ENCODE peak calls at places on chromosomes 4 and X, in six cellular contexts. C is HS-5, G is HepG2, U is GM23248, Y is AG08396, E is C1 segment of cervical spinal cord. K is an unnamed sample.

GRCh38 chr4:104966349-104967033 is 180.2 kb upstream of the TET2 start:
- DNase-seq in U (no peak), C (no peak), Y (no peak), G (no peak), E (no peak), K (no peak)

GRCh38 chr4:185597532-185598188 is 62.4 kb upstream of the PDLIM3 start:
- DNase-seq in C (peak; percentile 44), Y (peak; percentile 76), E (peak; percentile 35), G (peak; percentile 68), U (peak; percentile 73), K (peak; percentile 73)

GRCh38 chrX:131201986-131202385 is 87.1 kb downstream of the IGSF1 start:
- DNase-seq in C (no peak), U (no peak), E (no peak), Y (no peak), G (peak; percentile 61), K (no peak)

GRCh38 chr4:145071560-145071959 is 26.4 kb downstream of the ANAPC10 start:
- DNase-seq in C (no peak), E (no peak), Y (no peak), G (no peak), U (no peak), K (no peak)

GRCh38 chr4:59553739-59554126 is 1646.4 kb upstream of the ADGRL3 start:
- DNase-seq in E (no peak), U (peak; percentile 3), G (no peak), C (no peak), Y (peak; percentile 26), K (peak; percentile 17)

GRCh38 chr4:61446957-61447356 is 246.8 kb downstream of the ADGRL3 start:
- DNase-seq in G (no peak), U (no peak), E (no peak), C (no peak), Y (no peak), K (no peak)

GRCh38 chrX:120755066-120755846 is 120.4 kb downstream of the CT47B1 start:
- DNase-seq in E (no peak), U (no peak), G (peak; percentile 82), C (no peak), Y (no peak), K (no peak)

GRCh38 chrX:19958530-19959486 is 32.1 kb downstream of the BCLAF3 start:
- DNase-seq in U (no peak), E (no peak), G (peak; percentile 57), C (no peak), Y (no peak), K (no peak)

GRCh38 chr4:1294891-1295290 is 5.2 kb downstream of the MAEA start:
- DNase-seq in C (no peak), G (no peak), Y (no peak), E (no peak), U (no peak), K (no peak)

GRCh38 chrX:117743469-117744251 is 372.9 kb downstream of the KLHL13 start:
- DNase-seq in U (peak; percentile 6), Y (peak; percentile 4), G (peak; percentile 1), C (no peak), E (no peak), K (no peak)

GRCh38 chr4:74100531-74100930 is 1.5 kb upstream of the CXCL2 start:
- DNase-seq in Y (no peak), C (no peak), G (no peak), E (no peak), U (no peak), K (no peak)

GRCh38 chrX:9291666-9292065 is 173.2 kb upstream of the TBL1X start:
- DNase-seq in G (no peak), E (no peak), C (no peak), U (no peak), Y (no peak), K (no peak)